ENCODE peak calls at places on chromosomes 2 and 18, in nine cellular contexts. I is PC-3, L is ascending aorta, H is BE2C, N is right lobe of liver, P is adrenal gland, Q is epithelial cell of esophagus, D is fibroblast of lung, W is BJ. J is an unnamed sample.

GRCh38 chr2:187842978-187843847 is 289.0 kb upstream of the TFPI start:
- DNase-seq in D (peak), N (no peak), I (peak), L (no peak), P (no peak), W (peak), H (peak), Q (peak), J (peak)

GRCh38 chr2:120846406-120847095 is 110.9 kb downstream of the GLI2 start:
- DNase-seq in D (no peak), N (no peak), W (no peak), L (no peak), H (no peak), P (no peak), I (no peak), Q (no peak), J (no peak)

GRCh38 chr2:174836345-174836999 is 72.2 kb upstream of the CHRNA1 start:
- DNase-seq in I (peak), P (peak), H (peak), W (peak), Q (peak), D (peak), L (no peak), N (no peak), J (peak)

GRCh38 chr18:64244571-64244970 is 95.7 kb upstream of the LINC00305 start:
- DNase-seq in I (peak), Q (no peak), P (no peak), L (no peak), N (no peak), W (no peak), D (no peak), H (peak), J (peak)

GRCh38 chr2:235981629-235982028 is 186.6 kb downstream of the GBX2 start:
- DNase-seq in N (no peak), I (no peak), Q (no peak), D (no peak), L (no peak), W (no peak), H (no peak), P (no peak), J (no peak)

GRCh38 chr2:227608469-227609338 is 5.9 kb downstream of the SCYGR3 start:
- DNase-seq in W (no peak), L (no peak), I (no peak), H (no peak), N (no peak), Q (no peak), D (no peak), P (no peak), J (no peak)

GRCh38 chr18:37554399-37554787 is 11.2 kb downstream of the CELF4 start:
- DNase-seq in N (no peak), W (no peak), Q (no peak), H (no peak), I (no peak), D (no peak), L (no peak), P (no peak), J (no peak)

GRCh38 chr2:238380785-238381184 is 45.9 kb upstream of the ASB1 start:
- DNase-seq in D (peak), W (peak), H (no peak), L (no peak), P (no peak), I (peak), N (no peak), Q (peak), J (peak)

GRCh38 chr2:180442860-180443644 is 436.0 kb upstream of the CWC22 start:
- DNase-seq in P (no peak), W (no peak), Q (peak), I (no peak), H (no peak), D (peak), N (no peak), L (no peak), J (no peak)

GRCh38 chr2:105915005-105915558 is 170.4 kb downstream of the NCK2 start:
- DNase-seq in D (no peak), W (no peak), Q (no peak), L (no peak), P (no peak), H (no peak), N (no peak), I (no peak), J (no peak)

GRCh38 chr2:85611705-85612587 is at the start of gene C2orf68:
- DNase-seq in W (no peak), D (peak), N (peak), L (peak), H (peak), Q (peak), I (peak), P (peak), J (peak)

GRCh38 chr2:68466361-68466777 is 725 bp downstream of the FBXO48 start:
- DNase-seq in P (no peak), I (peak), W (peak), Q (peak), H (no peak), D (peak), L (no peak), N (no peak), J (peak)

GRCh38 chr2:189142893-189143759 is 36.4 kb downstream of the COL5A2 start:
- DNase-seq in H (peak), W (no peak), D (peak), N (no peak), I (peak), P (peak), Q (peak), L (no peak), J (peak)

GRCh38 chr2:83901322-83901721 is 557.8 kb downstream of the SUCLG1 start:
- DNase-seq in N (no peak), D (no peak), P (no peak), I (no peak), H (no peak), L (no peak), Q (no peak), W (no peak), J (no peak)

GRCh38 chr2:179562330-179562885 is 297.8 kb upstream of the SESTD1 start:
- DNase-seq in D (no peak), Q (no peak), L (no peak), P (no peak), N (no peak), H (no peak), I (no peak), W (no peak), J (no peak)

GRCh38 chr2:29923110-29923721 is 1.8 kb upstream of the ALK start:
- DNase-seq in Q (peak), N (peak), W (no peak), L (no peak), P (peak), I (peak), D (peak), H (peak), J (peak)

GRCh38 chr2:40448476-40449079 is 3.3 kb downstream of the SLC8A1 start:
- DNase-seq in Q (peak), I (peak), H (peak), L (no peak), P (no peak), W (no peak), N (no peak), D (peak), J (peak)

GRCh38 chr2:182622231-182622630 is 93.8 kb upstream of the DNAJC10 start:
- DNase-seq in N (no peak), Q (no peak), W (no peak), H (no peak), D (no peak), P (no peak), I (no peak), L (no peak), J (no peak)

GRCh38 chr2:28405537-28405936 is 12.9 kb downstream of the FOSL2 start:
- DNase-seq in L (no peak), H (no peak), W (no peak), N (no peak), D (no peak), P (no peak), I (no peak), Q (no peak), J (no peak)

GRCh38 chr2:210617732-210618330 is 61.4 kb downstream of the CPS1 start:
- DNase-seq in L (no peak), Q (peak), N (no peak), I (peak), D (peak), W (no peak), H (peak), P (no peak), J (peak)

GRCh38 chr2:138279871-138280270 is 221.7 kb upstream of the SPOPL start:
- DNase-seq in P (no peak), L (no peak), N (no peak), I (no peak), H (no peak), Q (no peak), W (no peak), D (no peak), J (no peak)

GRCh38 chr2:236172866-236173733 is 4.9 kb upstream of the GBX2 start:
- DNase-seq in W (no peak), Q (no peak), L (no peak), I (no peak), H (no peak), N (no peak), D (no peak), P (no peak), J (no peak)

GRCh38 chr2:17538844-17539554 is 1.5 kb upstream of the VSNL1 start:
- DNase-seq in L (no peak), W (no peak), N (peak), P (peak), Q (peak), D (peak), H (peak), I (no peak), J (peak)

GRCh38 chr18:48979944-48980890 is 29.5 kb upstream of the SMAD7 start:
- DNase-seq in I (no peak), N (no peak), Q (no peak), P (peak), H (no peak), W (no peak), D (peak), L (no peak), J (no peak)

GRCh38 chr2:129479892-129480291 is 499.6 kb upstream of the RAB6C start:
- DNase-seq in Q (no peak), I (no peak), N (no peak), W (no peak), L (no peak), D (no peak), P (no peak), H (no peak), J (no peak)

GRCh38 chr2:71611247-71611646 is 157.9 kb downstream of the DYSF start:
- DNase-seq in Q (no peak), N (no peak), D (no peak), I (no peak), L (no peak), H (no peak), P (peak), W (no peak), J (no peak)

GRCh38 chr2:65576861-65577601 is 144.6 kb upstream of the SPRED2 start:
- DNase-seq in D (peak), Q (peak), L (no peak), N (no peak), P (no peak), I (peak), H (no peak), W (peak), J (peak)

GRCh38 chr18:59056706-59057492 is 82.8 kb upstream of the SEC11C start:
- DNase-seq in N (peak), I (peak), Q (peak), P (peak), L (no peak), H (peak), D (peak), W (no peak), J (peak)

GRCh38 chr2:232457121-232458011 is 1.4 kb downstream of the ALPI start:
- DNase-seq in H (no peak), I (no peak), L (no peak), P (peak), W (no peak), Q (no peak), D (no peak), N (no peak), J (no peak)

GRCh38 chr2:232458051-232458660 is 2.2 kb downstream of the ALPI start:
- DNase-seq in L (no peak), P (peak), W (no peak), I (no peak), H (no peak), D (no peak), N (no peak), Q (no peak), J (no peak)

GRCh38 chr2:232454630-232455029 is 1.3 kb upstream of the ALPI start:
- DNase-seq in L (no peak), W (no peak), D (no peak), P (no peak), I (no peak), Q (no peak), N (no peak), H (no peak), J (no peak)

GRCh38 chr2:232455426-232456255 is at the start of gene ALPI:
- DNase-seq in Q (no peak), I (no peak), H (no peak), P (no peak), D (no peak), L (no peak), N (no peak), W (no peak), J (no peak)

DNA sequence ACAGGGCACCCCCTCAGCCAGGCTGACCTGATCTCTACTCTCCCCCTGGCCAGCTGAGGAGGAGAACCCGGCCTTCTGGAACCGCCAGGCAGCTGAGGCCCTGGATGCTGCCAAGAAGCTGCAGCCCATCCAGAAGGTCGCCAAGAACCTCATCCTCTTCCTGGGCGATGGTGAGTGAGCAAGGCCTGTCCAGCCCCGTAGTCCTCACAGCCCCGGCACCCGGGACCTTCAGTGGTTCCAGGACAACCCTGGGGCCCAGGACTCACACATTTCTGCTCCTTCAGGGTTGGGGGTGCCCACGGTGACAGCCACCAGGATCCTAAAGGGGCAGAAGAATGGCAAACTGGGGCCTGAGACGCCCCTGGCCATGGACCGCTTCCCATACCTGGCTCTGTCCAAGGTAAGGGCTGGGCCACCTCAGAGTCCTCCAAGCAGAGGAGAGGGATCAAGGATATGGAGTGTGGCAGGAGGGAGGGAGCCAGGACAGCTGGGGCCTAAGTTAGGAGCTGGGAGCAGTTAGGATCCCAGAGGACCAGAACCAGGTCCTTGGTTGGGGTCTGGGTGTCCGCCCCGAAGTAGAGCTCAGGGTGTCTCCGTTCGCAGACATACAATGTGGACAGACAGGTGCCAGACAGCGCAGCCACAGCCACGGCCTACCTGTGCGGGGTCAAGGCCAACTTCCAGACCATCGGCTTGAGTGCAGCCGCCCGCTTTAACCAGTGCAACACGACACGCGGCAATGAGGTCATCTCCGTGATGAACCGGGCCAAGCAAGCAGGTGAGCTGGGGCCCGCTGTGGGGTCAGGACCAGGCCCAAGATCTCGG is 555 bp downstream of the ALPI start:
- DNase-seq in N (no peak), D (no peak), P (no peak), L (no peak), W (no peak), Q (no peak), H (no peak), I (no peak), J (no peak)
- H3K4me3 ChIP-seq in N (no peak), D (no peak), P (no peak), L (no peak), W (no peak), Q (no peak), H (no peak), I (no peak), J (no peak)

DNA sequence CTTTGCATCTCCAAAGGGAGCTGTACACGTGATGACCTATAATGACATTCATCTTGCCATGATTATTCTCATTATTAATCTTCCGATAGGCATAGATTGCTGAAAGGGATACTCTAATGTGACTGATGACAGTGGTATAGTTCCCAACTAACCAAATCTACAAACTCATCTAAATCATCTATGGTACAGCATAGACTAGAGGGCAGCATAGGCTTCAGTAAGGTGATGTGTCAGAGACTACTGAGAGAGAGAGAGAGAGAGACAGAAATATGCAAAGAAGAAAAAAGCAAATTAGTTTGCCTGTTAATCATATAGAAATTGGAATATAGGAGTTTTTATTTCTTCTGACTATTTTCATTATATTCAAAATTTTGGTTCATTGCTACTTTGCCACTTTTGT is 89.3 kb downstream of the CSRNP3 start:
- DNase-seq in W (no peak), H (no peak), N (no peak), Q (peak), L (no peak), P (no peak), I (peak), D (no peak), J (no peak)
- TF ChIP-seq CTCF in W (no peak), H (no peak), N (peak), Q (peak), L (peak), P (no peak), I (peak), D (no peak), J (no peak)

GRCh38 chr2:186594001-186594722 is 4.3 kb downstream of the ITGAV start:
- DNase-seq in N (no peak), L (no peak), P (no peak), I (no peak), D (no peak), Q (no peak), W (no peak), H (no peak), J (no peak)

GRCh38 chr2:186590538-186591441 is 934 bp downstream of the ITGAV start:
- DNase-seq in L (no peak), I (peak), W (no peak), Q (peak), D (peak), P (peak), H (peak), N (no peak), J (peak)

GRCh38 chr2:186595219-186595618 is 5.4 kb downstream of the ITGAV start:
- DNase-seq in Q (peak), P (peak), L (no peak), N (no peak), H (no peak), I (peak), W (no peak), D (peak), J (peak)

GRCh38 chr2:186589733-186590537 is at the start of gene ITGAV:
- DNase-seq in P (peak), I (peak), N (peak), H (peak), Q (peak), L (peak), D (peak), W (peak), J (peak)

GRCh38 chr2:186592137-186592875 is 2.5 kb downstream of the ITGAV start:
- DNase-seq in P (no peak), D (peak), I (no peak), H (no peak), W (no peak), N (no peak), L (no peak), Q (peak), J (no peak)
- H3K4me3 ChIP-seq in P (no peak), D (peak), I (peak), H (no peak), W (no peak), N (no peak), L (peak), Q (no peak), J (peak)

GRCh38 chr18:42635378-42636048 is 480.0 kb downstream of the RIT2 start:
- DNase-seq in P (no peak), D (no peak), H (no peak), W (no peak), I (no peak), L (no peak), Q (no peak), N (no peak), J (peak)
- TF ChIP-seq CTCF in P (no peak), D (no peak), H (peak), W (no peak), I (no peak), L (no peak), Q (no peak), N (no peak), J (peak)

GRCh38 chr2:99275882-99276281 is 20.4 kb upstream of the LYG2 start:
- DNase-seq in Q (no peak), W (no peak), N (no peak), D (no peak), H (no peak), L (no peak), P (no peak), I (no peak), J (no peak)

GRCh38 chr2:99279969-99280695 is 20.9 kb downstream of the LYG1 start:
- DNase-seq in H (no peak), Q (no peak), W (no peak), D (no peak), I (no peak), P (no peak), N (no peak), L (no peak), J (no peak)

GRCh38 chr2:99278793-99279291 is 22.2 kb downstream of the LYG1 start:
- DNase-seq in W (peak), Q (peak), I (peak), P (peak), H (no peak), N (no peak), D (peak), L (no peak), J (peak)
- H3K4me3 ChIP-seq in W (peak), Q (peak), I (peak), P (no peak), H (no peak), N (no peak), D (peak), L (no peak), J (no peak)

DNA sequence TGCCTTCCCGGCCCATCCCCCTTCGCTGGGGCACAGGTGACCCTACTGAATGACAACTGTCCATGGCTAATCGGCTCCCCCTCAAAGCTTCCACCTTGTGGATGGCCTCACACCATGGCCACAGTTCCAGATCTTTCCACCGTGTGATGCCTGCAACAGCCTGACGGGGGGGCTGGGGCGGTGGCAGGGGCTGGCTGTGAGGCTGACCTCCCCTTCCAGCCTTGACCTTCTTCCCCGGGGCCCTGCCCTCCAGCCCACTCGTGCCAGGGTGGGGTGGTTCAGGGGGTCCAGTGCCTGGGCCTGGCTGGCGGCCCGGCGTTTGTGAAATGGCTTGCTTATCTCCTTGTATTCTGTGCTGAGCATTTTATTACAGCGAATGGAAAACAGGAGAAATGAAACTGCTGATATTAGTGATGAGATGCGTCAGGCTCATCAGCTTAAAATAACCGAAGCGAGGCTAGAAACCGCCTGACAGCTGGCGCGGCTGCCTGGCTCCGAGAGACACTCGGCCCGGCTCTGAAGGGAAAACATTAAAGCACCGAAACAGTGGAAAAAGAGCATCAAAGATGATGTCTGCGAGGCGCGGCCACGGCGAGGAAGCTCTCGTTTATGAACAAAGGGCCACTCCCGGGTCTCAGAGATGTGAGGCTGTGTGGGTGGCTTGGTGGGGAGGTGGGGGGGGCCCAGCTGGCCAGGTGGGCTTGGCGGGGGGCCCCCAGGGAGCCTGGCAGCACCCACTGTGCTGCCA is 916 bp upstream of the PDCD1 start:
- DNase-seq in Q (no peak), P (peak), L (no peak), H (peak), D (no peak), W (no peak), N (peak), I (no peak), J (peak)
- TF ChIP-seq CTCF in Q (peak), P (no peak), L (peak), H (peak), D (peak), W (peak), N (no peak), I (peak), J (peak)

DNA sequence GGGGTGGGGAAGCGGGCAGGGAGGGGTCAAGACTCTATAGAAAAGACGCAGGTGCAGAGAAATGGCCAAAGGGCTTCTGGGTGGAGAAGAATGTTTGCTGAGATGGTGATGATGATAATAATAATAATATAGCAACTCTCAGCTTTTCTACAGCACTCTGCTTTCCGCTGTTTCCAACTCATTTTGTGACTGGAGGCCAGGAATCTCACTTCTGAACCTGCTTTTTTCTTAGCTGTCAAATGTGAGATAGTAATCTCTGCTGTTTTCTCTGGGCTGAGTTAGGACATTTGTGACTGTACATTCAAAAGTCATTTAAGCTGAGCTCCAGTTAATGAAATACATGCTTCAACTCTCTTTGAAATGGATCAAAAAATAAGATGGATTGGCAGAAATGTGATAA is 58.4 kb downstream of the TNS1 start:
- DNase-seq in P (no peak), N (no peak), I (no peak), Q (no peak), L (no peak), D (no peak), W (no peak), H (no peak), J (no peak)
- H3K4me3 ChIP-seq in P (no peak), N (peak), I (no peak), Q (no peak), L (peak), D (no peak), W (no peak), H (peak), J (no peak)

J was measured in fibroblast of pulmonary artery.